ENCODE peak calls at places on chromosome 17, in four cellular contexts. A is ovary, C is dorsolateral prefrontal cortex, U is kidney epithelial cell. W is an unnamed sample.

GRCh38 chr17:36600477-36600876 is 906 bp upstream of the MRM1 start:
- DNase-seq in A (no peak), C (no peak), U (no peak), W (no peak)

GRCh38 chr17:57892820-57893595 is 43.2 kb upstream of the MRPS23 start:
- DNase-seq in A (peak), C (peak), U (peak), W (no peak)

GRCh38 chr17:76716146-76716833 is 5.5 kb upstream of the MXRA7 start:
- DNase-seq in A (no peak), C (no peak), U (peak), W (no peak)

GRCh38 chr17:35477248-35477647 is 28.7 kb upstream of the SLFN13 start:
- DNase-seq in A (no peak), C (no peak), U (no peak), W (no peak)

GRCh38 chr17:46876353-46876887 is 25.0 kb downstream of the WNT9B start:
- DNase-seq in A (no peak), C (no peak), U (no peak), W (no peak)

GRCh38 chr17:57142925-57143324 is 57.9 kb downstream of the AKAP1 start:
- DNase-seq in A (no peak), C (no peak), U (no peak), W (no peak)

GRCh38 chr17:31433091-31433790 is 41.8 kb downstream of the RAB11FIP4 start:
- DNase-seq in A (no peak), C (no peak), U (no peak), W (no peak)

GRCh38 chr17:65855245-65855644 is 293.8 kb upstream of the AXIN2 start:
- DNase-seq in A (no peak), C (no peak), U (peak), W (no peak)

GRCh38 chr17:71224824-71225575 is 895.8 kb upstream of the SOX9 start:
- DNase-seq in A (no peak), C (no peak), U (no peak), W (no peak)

GRCh38 chr17:48261297-48261880 is 153.8 kb downstream of the SNX11 start:
- DNase-seq in A (no peak), C (no peak), U (no peak), W (no peak)

GRCh38 chr17:27541326-27542023 is 85.2 kb downstream of the KSR1 start:
- DNase-seq in A (no peak), C (no peak), U (no peak), W (no peak)

GRCh38 chr17:31269597-31269996 is 27.4 kb downstream of the OMG start:
- DNase-seq in A (no peak), C (no peak), U (peak), W (no peak)

GRCh38 chr17:50634915-50635719 is 436 bp downstream of the ABCC3 start:
- DNase-seq in A (no peak), C (no peak), U (no peak), W (no peak)
- TF ChIP-seq CTCF in A (no peak), C (no peak), U (no peak), W (no peak)

GRCh38 chr17:953767-954166 is 25.8 kb downstream of the NXN start:
- DNase-seq in A (no peak), C (no peak), U (no peak), W (no peak)

GRCh38 chr17:954431-955164 is 25.0 kb downstream of the NXN start:
- DNase-seq in A (no peak), C (no peak), U (no peak), W (no peak)

GRCh38 chr17:949623-950338 is 29.8 kb downstream of the NXN start:
- DNase-seq in A (no peak), C (no peak), U (no peak), W (no peak)

GRCh38 chr17:948284-948852 is 31.2 kb downstream of the NXN start:
- DNase-seq in A (no peak), C (no peak), U (no peak), W (no peak)

GRCh38 chr17:951388-952132 is 28.0 kb downstream of the NXN start:
- DNase-seq in A (no peak), C (no peak), U (peak), W (no peak)
- TF ChIP-seq CTCF in A (no peak), C (no peak), U (no peak), W (no peak)

DNA sequence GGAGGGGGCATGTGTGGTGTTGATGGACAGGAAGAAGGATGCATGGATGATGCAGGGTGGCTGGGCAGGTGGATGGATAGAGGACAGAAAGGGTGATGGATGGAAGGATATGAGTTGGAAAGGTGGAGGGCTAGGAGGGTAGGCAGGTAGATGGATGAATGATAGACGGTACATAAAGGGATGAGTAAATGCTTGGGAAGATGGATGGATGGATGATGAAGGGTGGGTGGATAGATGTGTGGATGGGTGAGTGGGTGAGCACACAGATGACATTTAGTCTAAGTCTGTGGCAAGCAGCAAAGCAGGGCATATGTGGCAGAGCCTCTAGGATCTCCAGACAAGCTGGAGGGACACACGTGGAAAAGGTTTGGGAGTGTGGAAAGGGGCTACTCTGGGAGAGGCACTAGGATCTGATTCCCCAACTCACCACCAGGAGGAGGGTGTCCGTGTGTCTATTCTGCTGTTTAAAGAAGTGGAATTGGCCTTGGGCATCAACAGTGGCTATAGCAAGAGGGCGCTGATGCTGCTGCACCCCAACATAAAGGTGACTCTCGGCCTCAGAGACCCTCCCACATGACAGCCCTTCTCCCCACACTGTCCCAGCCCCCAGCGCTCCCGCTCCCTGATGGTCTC is 8.2 kb downstream of the PLD2 start:
- DNase-seq in A (no peak), C (no peak), U (no peak), W (no peak)
- TF ChIP-seq CTCF in A (no peak), C (no peak), U (peak), W (no peak)

GRCh38 chr17:51164911-51165679 is 1.1 kb upstream of the NME2 start:
- DNase-seq in A (no peak), C (no peak), U (no peak), W (no peak)

GRCh38 chr17:51169340-51169739 is 3.1 kb downstream of the NME2 start:
- DNase-seq in A (no peak), C (no peak), U (no peak), W (no peak)

GRCh38 chr17:51165680-51166197 is 472 bp upstream of the NME2 start:
- DNase-seq in A (no peak), C (no peak), U (no peak), W (peak)

GRCh38 chr17:51166987-51167931 is 1.0 kb downstream of the NME2 start:
- DNase-seq in A (peak), C (peak), U (no peak), W (peak)

DNA sequence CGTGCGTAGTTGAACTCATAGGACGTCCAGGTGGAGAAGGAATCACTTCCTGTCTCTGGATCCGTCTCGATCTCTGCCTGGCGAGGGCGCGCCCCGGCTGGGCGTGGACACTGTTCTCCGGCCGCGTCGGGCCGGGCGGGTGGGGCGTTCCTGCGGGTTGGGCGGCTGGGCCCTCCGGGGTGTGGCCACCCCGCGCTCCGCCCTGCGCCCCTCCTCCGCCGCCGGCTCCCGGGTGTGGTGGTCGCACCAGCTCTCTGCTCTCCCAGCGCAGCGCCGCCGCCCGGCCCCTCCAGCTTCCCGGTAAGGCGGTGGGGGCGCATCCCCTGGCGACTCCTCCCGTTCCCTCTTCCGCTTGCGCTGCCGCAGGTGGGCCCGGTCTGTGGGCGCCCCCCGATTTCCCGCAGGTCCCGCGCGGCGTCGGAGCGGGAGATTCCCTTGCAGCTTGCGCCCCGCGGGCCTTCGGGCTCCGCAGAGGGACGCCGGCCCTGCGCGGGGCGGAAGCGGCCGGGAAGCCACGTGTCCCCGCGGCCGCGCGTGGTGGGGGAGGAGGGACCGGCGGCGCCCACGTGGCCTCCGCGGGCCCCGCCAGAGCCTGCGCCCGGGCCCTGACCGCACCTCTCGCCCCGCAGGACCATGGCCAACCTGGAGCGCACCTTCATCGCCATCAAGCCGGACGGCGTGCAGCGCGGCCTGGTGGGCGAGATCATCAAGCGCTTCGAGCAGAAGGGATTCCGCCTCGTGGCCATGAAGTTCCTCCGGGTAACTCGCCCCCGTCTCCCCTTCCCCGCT is at the start of gene NME2:
- DNase-seq in A (peak), C (peak), U (peak), W (peak)
- TF ChIP-seq CTCF in A (no peak), C (no peak), U (no peak), W (peak)

DNA sequence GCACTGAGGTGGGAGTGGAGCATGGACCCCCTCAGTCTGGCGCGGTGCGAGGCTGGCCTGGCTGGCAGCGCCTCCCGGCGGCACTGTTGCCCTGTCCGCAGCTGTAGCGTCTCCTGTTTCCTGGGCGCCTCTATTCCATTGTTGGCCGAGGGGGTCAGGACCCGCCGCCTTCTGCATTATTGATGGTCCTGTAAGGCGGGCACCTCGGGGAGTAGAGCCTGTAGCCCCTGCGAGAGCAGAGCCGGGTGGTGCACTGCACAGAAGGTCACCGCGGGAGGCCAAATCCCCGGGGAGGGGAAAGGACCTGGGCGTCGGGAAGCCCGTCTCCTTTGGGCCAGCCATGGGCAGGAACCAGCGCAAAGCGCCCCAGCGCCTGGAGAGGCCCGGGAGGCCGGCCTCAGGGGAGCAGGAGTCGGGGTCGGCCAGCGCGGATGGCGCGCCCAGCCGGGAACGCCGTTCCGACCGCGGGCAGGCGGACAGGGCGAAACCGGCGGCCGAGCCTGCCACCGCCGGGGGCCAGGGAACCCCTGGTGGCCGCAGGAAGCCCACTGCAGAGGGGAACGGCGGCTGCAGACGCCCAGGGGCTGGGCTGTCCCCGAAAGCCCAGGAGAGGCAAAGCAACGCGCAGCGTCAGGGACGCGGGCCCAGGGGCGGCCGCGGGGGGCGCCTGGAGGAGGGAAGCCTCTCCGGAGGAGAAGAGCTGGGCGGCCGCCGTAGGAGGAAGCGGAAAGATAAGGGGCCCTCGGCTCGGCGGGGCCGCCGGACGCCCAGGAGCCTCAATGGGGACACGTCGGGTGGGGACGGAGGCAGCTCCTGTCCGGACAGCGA is at the start of gene MYO15B:
- DNase-seq in A (peak), C (peak), U (no peak), W (no peak)
- TF ChIP-seq CTCF in A (no peak), C (peak), U (peak), W (no peak)

GRCh38 chr17:80254396-80255241 is 6.0 kb upstream of the RNF213 start:
- DNase-seq in A (no peak), C (no peak), U (peak), W (no peak)
- TF ChIP-seq CTCF in A (no peak), C (no peak), U (no peak), W (no peak)

DNA sequence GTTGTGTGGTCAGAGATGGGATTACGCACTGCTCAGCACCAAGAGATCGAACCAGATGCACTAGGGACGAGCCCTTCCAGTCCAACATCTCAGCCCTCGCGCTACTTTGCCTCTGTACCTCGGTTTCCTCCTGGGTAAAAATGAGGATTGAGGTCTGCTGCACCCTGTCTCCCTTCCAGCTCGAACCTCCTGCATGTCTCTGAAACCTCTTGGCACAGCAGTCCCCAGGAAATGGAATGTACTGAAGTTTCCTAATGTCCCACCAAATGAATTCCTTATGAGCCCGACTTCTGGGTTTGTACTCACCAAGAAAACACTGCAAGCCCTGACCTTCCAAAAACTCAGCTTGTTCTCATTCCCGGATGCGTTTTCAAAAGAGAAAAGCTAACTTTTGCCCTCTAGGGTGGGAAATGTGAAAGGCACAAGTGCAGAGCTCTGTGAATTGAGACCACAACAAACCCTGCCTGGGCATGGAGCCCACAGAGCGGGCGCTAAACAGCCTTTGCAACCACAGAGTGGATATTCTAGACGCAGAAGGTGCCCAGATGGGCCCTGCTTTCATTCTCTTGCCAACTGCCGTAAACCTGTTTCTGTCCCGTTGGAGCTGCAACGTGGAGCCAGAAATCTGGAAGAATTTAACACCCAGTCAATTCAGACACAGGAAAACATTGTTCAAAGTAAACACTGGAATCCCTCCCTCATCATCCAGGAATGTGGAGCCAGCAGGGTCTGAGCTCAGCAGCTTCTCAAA is 10.3 kb downstream of the CDRT4 start:
- DNase-seq in A (peak), C (peak), U (no peak), W (no peak)
- TF ChIP-seq CTCF in A (no peak), C (no peak), U (no peak), W (no peak)

GRCh38 chr17:2057130-2057713 is 2.3 kb downstream of the HIC1 start:
- DNase-seq in A (no peak), C (no peak), U (no peak), W (no peak)
- TF ChIP-seq CTCF in A (no peak), C (no peak), U (no peak), W (no peak)

W was measured in D721Med.